ENCODE peak calls at places on chromosomes 4 and X, in four cellular contexts. N, Y, R and A are unnamed samples.

GRCh38 chrX:20311505-20311904 is 44.8 kb upstream of the RPS6KA3 start:
- DNase-seq in N (no peak), Y (no peak), R (no peak), A (no peak)

GRCh38 chr4:161577604-161578301 is 586.0 kb downstream of the FSTL5 start:
- DNase-seq in N (no peak), Y (peak), R (no peak), A (no peak)

GRCh38 chr4:68850293-68850692 is 34.5 kb downstream of the UGT2B10 start:
- DNase-seq in N (no peak), Y (no peak), R (no peak), A (no peak)

GRCh38 chr4:86972997-86973396 is 38.2 kb downstream of the AFF1 start:
- DNase-seq in N (no peak), Y (peak), R (no peak), A (no peak)

GRCh38 chr4:99887837-99888236 is 6.4 kb downstream of the LAMTOR3 start:
- DNase-seq in N (no peak), Y (peak), R (no peak), A (no peak)

GRCh38 chr4:16264798-16265197 is 38.5 kb upstream of the TAPT1 start:
- DNase-seq in N (no peak), Y (peak), R (no peak), A (no peak)

GRCh38 chr4:105808459-105809041 is 86.7 kb upstream of the NPNT start:
- DNase-seq in N (no peak), Y (peak), R (no peak), A (peak)

GRCh38 chr4:118059397-118059796 is 25.1 kb downstream of the NDST3 start:
- DNase-seq in N (no peak), Y (no peak), R (no peak), A (no peak)

GRCh38 chr4:169968999-169969398 is 57.2 kb downstream of the MFAP3L start:
- DNase-seq in N (no peak), Y (peak), R (no peak), A (no peak)

GRCh38 chr4:149426461-149426860 is 389.2 kb downstream of the IQCM start:
- DNase-seq in N (no peak), Y (peak), R (no peak), A (no peak)

GRCh38 chrX:101685923-101686322 is 26.3 kb upstream of the ARMCX2 start:
- DNase-seq in N (no peak), Y (no peak), R (no peak), A (no peak)

GRCh38 chrX:151476597-151476996 is 79.6 kb downstream of the VMA21 start:
- DNase-seq in N (no peak), Y (no peak), R (no peak), A (no peak)

GRCh38 chr4:28621541-28621940 is 1760.9 kb downstream of the STIM2 start:
- DNase-seq in N (no peak), Y (peak), R (no peak), A (no peak)

GRCh38 chr4:62006108-62006507 is 806.0 kb downstream of the ADGRL3 start:
- DNase-seq in N (no peak), Y (no peak), R (no peak), A (no peak)

GRCh38 chr4:87073570-87074470 is 139.0 kb downstream of the AFF1 start:
- DNase-seq in N (peak), Y (peak), R (peak), A (no peak)

GRCh38 chrX:125210146-125210545 is 109.5 kb upstream of the TEX13C start:
- DNase-seq in N (no peak), Y (no peak), R (no peak), A (no peak)

GRCh38 chr4:26175016-26175786 is 145.6 kb upstream of the RBPJ start:
- DNase-seq in N (peak), Y (no peak), R (no peak), A (no peak)

GRCh38 chr4:133865606-133866327 is 335.8 kb downstream of the PABPC4L start:
- DNase-seq in N (no peak), Y (peak), R (no peak), A (no peak)

GRCh38 chr4:38163216-38164006 is 203.2 kb downstream of the PTTG2 start:
- DNase-seq in N (no peak), Y (peak), R (no peak), A (no peak)

GRCh38 chr4:16092682-16093319 is 9.0 kb upstream of the PROM1 start:
- DNase-seq in N (no peak), Y (no peak), R (no peak), A (no peak)

GRCh38 chr4:153295131-153295755 is 49.2 kb upstream of the MND1 start:
- DNase-seq in N (no peak), Y (no peak), R (no peak), A (no peak)

GRCh38 chrX:44036336-44036735 is 63.1 kb upstream of the NDP start:
- DNase-seq in N (no peak), Y (peak), R (no peak), A (no peak)

GRCh38 chr4:63049726-63050125 is 1359.5 kb downstream of the TECRL start:
- DNase-seq in N (no peak), Y (no peak), R (no peak), A (no peak)

GRCh38 chr4:101944649-101945048 is 154.1 kb downstream of the BANK1 start:
- DNase-seq in N (no peak), Y (peak), R (no peak), A (no peak)